ENCODE peak calls at places on chromosomes 12 and 14, in five cellular contexts. X is MG63; F is CD8-positive, alpha-beta T cell; V is stimulated activated CD4-positive, alpha-beta T cell treated with anti-CD3 and anti-CD28 coated beads, Interleukin-2, amount 100 ng/mL, for 48 hours; W is lung. T is an unnamed sample.

GRCh38 chr14:92408186-92408585 is 85.2 kb downstream of the SLC24A4 start:
- DNase-seq in X (peak), F (no peak), V (no peak), W (no peak), T (no peak)

GRCh38 chr12:90028620-90029051 is 320.0 kb upstream of the ATP2B1 start:
- DNase-seq in X (no peak), F (no peak), V (no peak), W (no peak), T (no peak)

GRCh38 chr12:31915442-31915841 is 43.8 kb upstream of the RESF1 start:
- DNase-seq in X (no peak), F (no peak), V (no peak), W (no peak), T (no peak)

GRCh38 chr14:23432946-23433345 is 2.5 kb downstream of the MYH7 start:
- DNase-seq in X (no peak), F (no peak), V (no peak), W (no peak), T (no peak)

GRCh38 chr12:106305376-106305775 is 2.8 kb downstream of the TCP11L2 start:
- DNase-seq in X (no peak), F (no peak), V (no peak), W (no peak), T (no peak)

GRCh38 chr12:905273-906076 is 44.0 kb downstream of the RAD52 start:
- DNase-seq in X (no peak), F (no peak), V (no peak), W (no peak), T (no peak)

GRCh38 chr14:77848031-77848430 is 48.1 kb downstream of the ADCK1 start:
- DNase-seq in X (peak), F (no peak), V (no peak), W (no peak), T (no peak)

GRCh38 chr14:75981426-75981825 is 369 bp downstream of the TGFB3 start:
- DNase-seq in X (no peak), F (no peak), V (peak), W (no peak), T (no peak)

GRCh38 chr14:64303471-64303917 is 9.3 kb upstream of the ESR2 start:
- DNase-seq in X (no peak), F (no peak), V (no peak), W (no peak), T (peak)

GRCh38 chr12:1913377-1914115 is 4.9 kb downstream of the CACNA2D4 start:
- DNase-seq in X (no peak), F (no peak), V (no peak), W (peak), T (no peak)

GRCh38 chr12:49944046-49944445 is 6.5 kb upstream of the AQP2 start:
- DNase-seq in X (no peak), F (no peak), V (no peak), W (no peak), T (no peak)

GRCh38 chr14:74867673-74868072 is 8.3 kb downstream of the PROX2 start:
- DNase-seq in X (no peak), F (peak), V (no peak), W (no peak), T (no peak)

GRCh38 chr14:72780771-72781170 is 113.1 kb downstream of the DPF3 start:
- DNase-seq in X (no peak), F (no peak), V (no peak), W (peak), T (no peak)

GRCh38 chr12:116002890-116003536 is 274.5 kb downstream of the MED13L start:
- DNase-seq in X (no peak), F (no peak), V (no peak), W (no peak), T (no peak)